ENCODE peak calls at places on chromosomes 16 and 17, in seven cellular contexts. Q is left ventricle myocardium inferior; S is GF-D8; V is iris pigment epithelial cell; N is T-helper 1 cell; B is amygdala; K is activated naive CD4-positive, alpha-beta T cell. T is an unnamed sample.

GRCh38 chr16:69166946-69167930 is 19.7 kb upstream of the SNTB2 start:
- DNase-seq in Q (no peak), S (no peak), V (peak), N (no peak), B (no peak), K (no peak), T (no peak)

GRCh38 chr16:67304006-67304405 is 22.5 kb downstream of the KCTD19 start:
- DNase-seq in Q (no peak), S (no peak), V (no peak), N (no peak), B (no peak), K (no peak), T (no peak)

GRCh38 chr17:6471531-6472465 is 27.5 kb downstream of the PIMREG start:
- DNase-seq in Q (no peak), S (no peak), V (peak), N (no peak), B (no peak), K (no peak), T (no peak)

GRCh38 chr16:72985148-72985882 is 62.6 kb downstream of the ZFHX3 start:
- DNase-seq in Q (peak), S (no peak), V (peak), N (no peak), B (no peak), K (no peak), T (no peak)

GRCh38 chr17:17201271-17201670 is 4.9 kb downstream of the PLD6 start:
- DNase-seq in Q (no peak), S (no peak), V (no peak), N (no peak), B (no peak), K (no peak), T (no peak)

GRCh38 chr16:77468831-77469230 is 34.0 kb upstream of the ADAMTS18 start:
- DNase-seq in Q (no peak), S (no peak), V (no peak), N (no peak), B (peak), K (no peak), T (no peak)

GRCh38 chr17:82983510-82984248 is 95.7 kb upstream of the METRNL start:
- DNase-seq in Q (no peak), S (no peak), V (no peak), N (no peak), B (no peak), K (no peak), T (no peak)

GRCh38 chr16:8581923-8582580 is 8.3 kb downstream of the TMEM114 start:
- DNase-seq in Q (no peak), S (peak), V (peak), N (no peak), B (no peak), K (no peak), T (no peak)

GRCh38 chr16:17556276-17557052 is 85.7 kb upstream of the XYLT1 start:
- DNase-seq in Q (no peak), S (no peak), V (peak), N (no peak), B (no peak), K (no peak), T (no peak)

GRCh38 chr16:77511053-77511452 is 76.2 kb upstream of the ADAMTS18 start:
- DNase-seq in Q (no peak), S (no peak), V (no peak), N (no peak), B (no peak), K (no peak), T (no peak)

GRCh38 chr17:55777471-55777971 is 26.7 kb downstream of the PCTP start:
- DNase-seq in Q (no peak), S (no peak), V (no peak), N (no peak), B (no peak), K (no peak), T (no peak)

GRCh38 chr16:75203667-75204409 is 3.1 kb downstream of the CTRB2 start:
- DNase-seq in Q (peak), S (no peak), V (no peak), N (no peak), B (no peak), K (no peak), T (no peak)

GRCh38 chr17:74502866-74503265 is 28.4 kb downstream of the CD300LB start:
- DNase-seq in Q (no peak), S (no peak), V (no peak), N (no peak), B (no peak), K (no peak), T (no peak)

GRCh38 chr16:59249049-59249448 is 514.9 kb upstream of the GOT2 start:
- DNase-seq in Q (no peak), S (no peak), V (no peak), N (no peak), B (no peak), K (no peak), T (no peak)

GRCh38 chr16:424033-424622 is 1.3 kb upstream of the RAB11FIP3 start:
- DNase-seq in Q (peak), S (no peak), V (peak), N (no peak), B (peak), K (no peak), T (peak)

GRCh38 chr16:27315333-27316037 is 1.7 kb downstream of the IL4R start:
- DNase-seq in Q (peak), S (peak), V (peak), N (peak), B (no peak), K (peak), T (no peak)

GRCh38 chr16:86517652-86518258 is 7.4 kb downstream of the FOXF1 start:
- DNase-seq in Q (peak), S (no peak), V (peak), N (no peak), B (peak), K (no peak), T (peak)

GRCh38 chr16:11327277-11328171 is 17.7 kb upstream of the RMI2 start:
- DNase-seq in Q (peak), S (no peak), V (no peak), N (no peak), B (no peak), K (no peak), T (no peak)

GRCh38 chr17:38428643-38429371 is 543 bp downstream of the ARHGAP23 start:
- DNase-seq in Q (peak), S (peak), V (no peak), N (no peak), B (peak), K (no peak), T (peak)

GRCh38 chr17:7775058-7775457 is 57.5 kb downstream of the DNAH2 start:
- DNase-seq in Q (no peak), S (no peak), V (no peak), N (no peak), B (no peak), K (no peak), T (no peak)

GRCh38 chr16:5070431-5071186 is 1.0 kb upstream of the ALG1 start:
- DNase-seq in Q (no peak), S (no peak), V (no peak), N (no peak), B (no peak), K (no peak), T (no peak)

GRCh38 chr16:2035431-2036199 is 8.9 kb downstream of the NHERF2 start:
- DNase-seq in Q (peak), S (no peak), V (peak), N (no peak), B (no peak), K (no peak), T (no peak)

GRCh38 chr16:79751785-79752184 is 151.2 kb upstream of the MAF start:
- DNase-seq in Q (no peak), S (no peak), V (no peak), N (no peak), B (no peak), K (no peak), T (peak)

GRCh38 chr17:2384439-2385127 is 16.3 kb downstream of the MNT start:
- DNase-seq in Q (no peak), S (no peak), V (no peak), N (no peak), B (no peak), K (no peak), T (no peak)

GRCh38 chr17:76076100-76076764 is 1.7 kb downstream of the GALR2 start:
- DNase-seq in Q (no peak), S (no peak), V (no peak), N (no peak), B (no peak), K (no peak), T (no peak)

GRCh38 chr16:10405386-10405939 is 19.6 kb downstream of the ATF7IP2 start:
- DNase-seq in Q (no peak), S (no peak), V (peak), N (no peak), B (no peak), K (no peak), T (no peak)

GRCh38 chr16:31430380-31431052 is 2.4 kb upstream of the COX6A2 start:
- DNase-seq in Q (no peak), S (no peak), V (no peak), N (no peak), B (no peak), K (no peak), T (no peak)

GRCh38 chr17:48790607-48791127 is 26.4 kb downstream of the TTLL6 start:
- DNase-seq in Q (no peak), S (no peak), V (no peak), N (no peak), B (no peak), K (no peak), T (no peak)

GRCh38 chr17:19386974-19387920 is at the start of gene MFAP4:
- DNase-seq in Q (peak), S (no peak), V (peak), N (no peak), B (peak), K (no peak), T (peak)

GRCh38 chr16:740459-740763 is 386 bp downstream of the CIAO3 start:
- DNase-seq in Q (no peak), S (no peak), V (no peak), N (no peak), B (no peak), K (no peak), T (no peak)

GRCh38 chr16:56355221-56355620 is 70.1 kb downstream of the AMFR start:
- DNase-seq in Q (no peak), S (no peak), V (no peak), N (peak), B (no peak), K (no peak), T (no peak)

GRCh38 chr17:34354637-34355036 is 1.6 kb upstream of the CCL13 start:
- DNase-seq in Q (no peak), S (no peak), V (peak), N (no peak), B (no peak), K (no peak), T (no peak)

GRCh38 chr17:38608648-38609047 is 2.9 kb upstream of the SRCIN1 start:
- DNase-seq in Q (no peak), S (no peak), V (no peak), N (no peak), B (no peak), K (no peak), T (no peak)

GRCh38 chr16:14600164-14600563 is 29.9 kb downstream of the PARN start:
- DNase-seq in Q (no peak), S (no peak), V (peak), N (no peak), B (no peak), K (no peak), T (no peak)